ENCODE peak calls at places on chromosomes 2 and 18, in seven cellular contexts. Z, M, V, R, Q, S and J are unnamed samples.

GRCh38 chr2:176079285-176079830 is 4.4 kb downstream of the EVX2 start:
- DNase-seq in R (no peak), S (no peak), Q (no peak), Z (no peak), M (no peak), V (no peak), J (no peak)

GRCh38 chr18:51077217-51077616 is 47.2 kb downstream of the SMAD4 start:
- DNase-seq in R (peak), M (no peak), S (peak), Z (no peak), V (no peak), Q (no peak), J (peak)

GRCh38 chr2:231379266-231380215 is 16.0 kb upstream of the B3GNT7 start:
- DNase-seq in S (no peak), M (no peak), R (no peak), Q (no peak), V (no peak), Z (no peak), J (no peak)

GRCh38 chr2:186590538-186591441 is 934 bp downstream of the ITGAV start:
- DNase-seq in S (peak), V (peak), Q (no peak), Z (peak), R (peak), M (peak), J (peak)

GRCh38 chr2:233801357-233802131 is 23.4 kb downstream of the MROH2A start:
- DNase-seq in S (no peak), R (peak), M (no peak), Q (no peak), V (no peak), Z (no peak), J (no peak)

GRCh38 chr2:144848404-144848803 is 328.5 kb upstream of the ZEB2 start:
- DNase-seq in R (no peak), Q (no peak), V (no peak), M (no peak), S (no peak), Z (no peak), J (no peak)

GRCh38 chr2:233059797-233060499 is at the start of gene INPP5D:
- DNase-seq in Z (no peak), M (peak), R (no peak), S (no peak), V (peak), Q (no peak), J (no peak)

GRCh38 chr2:209431701-209432100 is 7.9 kb downstream of the MAP2 start:
- DNase-seq in M (no peak), R (peak), V (no peak), S (peak), Z (no peak), Q (peak), J (no peak)

GRCh38 chr2:65349863-65350262 is 82.5 kb downstream of the SPRED2 start:
- DNase-seq in Z (peak), M (no peak), V (no peak), R (peak), S (peak), Q (no peak), J (peak)

GRCh38 chr2:23351388-23352141 is 33.4 kb upstream of the KLHL29 start:
- DNase-seq in V (peak), S (peak), Z (peak), Q (no peak), R (peak), M (no peak), J (peak)